ENCODE peak calls at places on chromosomes 11 and 22, in seven cellular contexts. S is prostate gland; A is fibroblast of lung; M is mammary epithelial cell; P is kidney tubule cell; Z is activated CD4-positive, alpha-beta T cell treated with anti-CD3 and anti-CD28 coated beads for 24 hours; V is Caco-2. W is an unnamed sample.

GRCh38 chr22:38298312-38299000 is 18.8 kb downstream of the CSNK1E start:
- DNase-seq in S (no peak), A (peak), M (peak), P (peak), Z (no peak), V (peak), W (no peak)

GRCh38 chr22:31870890-31871289 is 73.4 kb upstream of the YWHAH start:
- DNase-seq in S (peak), A (peak), M (peak), P (no peak), Z (no peak), V (no peak), W (no peak)

GRCh38 chr11:2777396-2777795 is 77.6 kb upstream of the KCNQ1OT1 start:
- DNase-seq in S (peak), A (no peak), M (peak), P (peak), Z (no peak), V (no peak), W (no peak)

GRCh38 chr22:50169181-50169759 is 1.3 kb upstream of the PANX2 start:
- DNase-seq in S (no peak), A (no peak), M (no peak), P (no peak), Z (no peak), V (no peak), W (no peak)

GRCh38 chr11:95968585-95968984 is 44.7 kb upstream of the MTMR2 start:
- DNase-seq in S (no peak), A (peak), M (no peak), P (no peak), Z (no peak), V (peak), W (no peak)

GRCh38 chr11:94545641-94546470 is 2.1 kb downstream of the FUT4 start:
- DNase-seq in S (no peak), A (no peak), M (no peak), P (no peak), Z (no peak), V (no peak), W (no peak)

GRCh38 chr11:61494341-61495038 is 14.1 kb upstream of the LRRC10B start:
- DNase-seq in S (no peak), A (peak), M (no peak), P (no peak), Z (no peak), V (no peak), W (no peak)

GRCh38 chr22:47035443-47035881 is 273.0 kb downstream of the TBC1D22A start:
- DNase-seq in S (no peak), A (peak), M (no peak), P (no peak), Z (no peak), V (no peak), W (no peak)

GRCh38 chr11:1138053-1138452 is 19.7 kb upstream of the MUC5AC start:
- DNase-seq in S (no peak), A (peak), M (peak), P (peak), Z (no peak), V (no peak), W (no peak)

GRCh38 chr11:69378303-69379141 is 84.6 kb downstream of the MYEOV start:
- DNase-seq in S (no peak), A (no peak), M (no peak), P (no peak), Z (no peak), V (no peak), W (no peak)

GRCh38 chr11:43947003-43947500 is 4.6 kb downstream of the C11orf96 start:
- DNase-seq in S (no peak), A (no peak), M (peak), P (no peak), Z (no peak), V (peak), W (no peak)

GRCh38 chr11:40797981-40798380 is 661.5 kb downstream of the LRRC4C start:
- DNase-seq in S (no peak), A (no peak), M (peak), P (peak), Z (no peak), V (no peak), W (no peak)

GRCh38 chr22:30829901-30830550 is 135.4 kb downstream of the OSBP2 start:
- DNase-seq in S (no peak), A (peak), M (peak), P (peak), Z (no peak), V (no peak), W (no peak)

GRCh38 chr11:96205460-96205809 is 137.6 kb downstream of the MAML2 start:
- DNase-seq in S (no peak), A (no peak), M (no peak), P (no peak), Z (no peak), V (no peak), W (no peak)